ENCODE peak calls at places on chromosomes 1 and 21, in seven cellular contexts. M is IMR-90; O is HCT116; U is heart right ventricle; T is OCI-LY7; X is CD8-positive, alpha-beta T cell; I is breast epithelium. B is an unnamed sample.

GRCh38 chr1:21932127-21932526 is 5.0 kb downstream of the HSPG2 start:
- DNase-seq in M (peak; percentile 86), O (no peak), T (no peak), I (peak; percentile 45), X (no peak), U (no peak), B (no peak)

GRCh38 chr1:117026361-117026760 is 24.8 kb downstream of the CD101 start:
- DNase-seq in U (no peak), X (no peak), O (no peak), I (no peak), M (no peak), T (no peak), B (no peak)

GRCh38 chr1:206502813-206503212 is 4.5 kb upstream of the RASSF5 start:
- DNase-seq in I (no peak), U (no peak), T (no peak), O (no peak), X (no peak), M (peak; percentile 35), B (no peak)

GRCh38 chr1:6257541-6258069 is 3.3 kb downstream of the GPR153 start:
- DNase-seq in M (no peak), O (no peak), T (no peak), I (no peak), X (no peak), U (no peak), B (no peak)

GRCh38 chr1:185157599-185158469 is 867 bp downstream of the SWT1 start:
- DNase-seq in M (peak; percentile 4), T (no peak), I (no peak), U (peak; percentile 8), O (no peak), X (no peak), B (no peak)

GRCh38 chr1:227447531-227447990 is 115.8 kb upstream of the ZNF678 start:
- DNase-seq in O (no peak), I (no peak), M (no peak), U (peak; percentile 73), X (no peak), T (no peak), B (no peak)

GRCh38 chr1:118983558-118984021 is 4.6 kb downstream of the TBX15 start:
- DNase-seq in I (no peak), T (no peak), X (no peak), M (no peak), O (no peak), U (no peak), B (no peak)

GRCh38 chr1:16242556-16243407 is 5.8 kb upstream of the CPLANE2 start:
- DNase-seq in T (no peak), M (no peak), I (no peak), O (no peak), U (no peak), X (no peak), B (no peak)

GRCh38 chr1:145845514-145846161 is at the start of gene NUDT17:
- DNase-seq in U (peak; percentile 77), T (peak; percentile 91), M (peak; percentile 67), O (peak; percentile 26), I (peak; percentile 59), X (peak; percentile 55), B (peak; percentile 71)

GRCh38 chr1:87113313-87113712 is 198.9 kb downstream of the HS2ST1 start:
- DNase-seq in T (no peak), O (no peak), I (no peak), X (no peak), M (peak; percentile 85), U (peak; percentile 38), B (no peak)

GRCh38 chr1:89633103-89633744 is at the start of gene LRRC8C:
- DNase-seq in M (peak; percentile 48), I (peak; percentile 26), U (peak; percentile 39), X (peak; percentile 37), O (peak; percentile 10), T (peak; percentile 78), B (peak; percentile 55)

GRCh38 chr1:188055921-188056505 is 1227.3 kb downstream of the PLA2G4A start:
- DNase-seq in I (no peak), U (no peak), M (peak; percentile 11), O (no peak), T (no peak), X (no peak), B (no peak)

GRCh38 chr1:18901952-18902522 is 318 bp downstream of the ALDH4A1 start:
- DNase-seq in M (no peak), U (no peak), O (no peak), I (peak; percentile 54), T (peak; percentile 26), X (no peak), B (no peak)

GRCh38 chr21:27566521-27566920 is 599.6 kb upstream of the ADAMTS5 start:
- DNase-seq in U (no peak), O (no peak), M (no peak), I (no peak), T (no peak), X (no peak), B (no peak)

GRCh38 chr1:234409328-234409727 is 36.1 kb downstream of the COA6 start:
- DNase-seq in M (peak; percentile 8), T (no peak), U (no peak), O (no peak), X (no peak), I (no peak), B (no peak)

GRCh38 chr1:36843906-36844610 is 190.3 kb downstream of the GRIK3 start:
- DNase-seq in M (no peak), X (no peak), I (no peak), T (no peak), O (no peak), U (no peak), B (no peak)

DNA sequence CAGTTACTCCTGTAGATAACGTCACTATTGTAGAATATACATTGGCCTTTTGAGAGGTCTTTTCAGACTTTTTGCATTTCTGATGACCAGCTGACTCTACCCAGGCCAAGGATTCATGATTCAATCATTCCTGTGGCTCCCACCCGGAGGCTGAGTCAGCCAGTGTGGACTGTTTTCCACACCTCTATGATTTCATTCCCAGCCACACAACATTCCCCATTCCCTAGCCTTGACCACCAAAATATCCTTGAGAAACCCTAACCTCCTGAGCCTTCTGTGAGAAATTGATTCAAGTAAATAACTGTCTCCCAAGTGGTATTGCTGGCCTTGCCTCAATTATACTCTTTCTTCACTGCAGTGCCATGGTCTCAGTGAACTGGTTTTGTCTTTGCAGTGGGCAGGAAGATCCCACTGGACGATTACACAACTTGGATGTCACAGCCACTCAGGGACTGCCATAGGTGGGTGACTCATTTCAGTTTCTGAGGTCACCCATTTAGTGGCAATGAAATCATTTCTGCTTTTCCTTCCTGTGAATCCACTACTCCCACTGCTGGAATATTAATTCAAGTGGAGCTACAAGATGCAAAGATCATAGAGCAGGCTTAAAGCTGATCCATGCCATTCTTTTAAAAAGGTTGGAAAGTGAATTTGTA is 518.6 kb upstream of the ZP4 start:
- DNase-seq in O (no peak), I (no peak), X (no peak), T (no peak), M (peak; percentile 93), U (peak; percentile 7), B (no peak)
- H3K4me1 ChIP-seq in O (no peaks in the 10 kb centered on the region), I (no peaks in the 10 kb centered on the region), X (no peaks in the 10 kb centered on the region), T (no peaks in the 10 kb centered on the region), M (peaks cover 9% of the 10 kb centered on the region), U (no peaks in the 10 kb centered on the region), B (no peaks in the 10 kb centered on the region)

GRCh38 chr1:27597511-27598216 is 6.3 kb downstream of the AHDC1 start:
- DNase-seq in T (no peak), U (no peak), X (no peak), M (peak; percentile 41), O (no peak), I (no peak), B (no peak)
- H3K4me1 ChIP-seq in T (peaks cover 66% of the 10 kb centered on the region), U (peaks cover 99% of the 10 kb centered on the region), X (peaks cover 81% of the 10 kb centered on the region), M (peaks cover 70% of the 10 kb centered on the region), O (peaks cover 53% of the 10 kb centered on the region), I (peaks cover 55% of the 10 kb centered on the region), B (peaks cover 73% of the 10 kb centered on the region)

DNA sequence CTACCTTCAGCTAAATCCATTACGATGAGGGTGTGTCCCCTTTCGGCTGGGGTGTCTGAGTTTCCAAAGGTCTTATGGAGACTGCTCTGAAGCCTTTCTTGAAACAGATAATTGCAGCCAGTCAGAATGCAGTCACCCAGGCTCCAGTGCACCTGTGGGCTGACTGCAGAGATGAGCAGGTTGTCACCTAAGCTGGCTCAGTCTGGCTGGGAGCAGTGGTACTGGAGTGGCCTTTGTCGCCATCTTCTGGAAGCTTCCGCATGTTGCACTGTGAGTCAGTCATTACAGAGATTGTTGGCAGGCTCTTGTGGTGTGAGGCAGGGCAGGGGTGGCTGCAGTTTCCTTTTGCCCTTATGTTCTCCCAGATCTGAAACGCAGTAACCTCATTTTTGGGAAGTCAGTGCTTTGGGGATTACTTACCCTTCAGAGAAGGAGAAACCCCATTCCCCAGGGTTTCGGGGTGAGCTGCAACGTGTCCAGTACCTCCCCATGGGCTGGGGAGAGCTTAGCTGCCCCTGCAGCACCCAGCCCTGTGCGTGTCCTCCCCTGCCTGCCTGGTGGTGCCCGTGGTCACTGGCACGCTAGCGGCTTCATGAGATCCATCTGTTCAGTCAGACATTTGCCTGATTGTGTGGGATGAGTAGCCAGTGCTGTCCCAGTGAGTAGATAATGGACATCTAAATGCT is 48.0 kb downstream of the SMYD2 start:
- DNase-seq in X (peak; percentile 62), I (peak; percentile 82), O (peak; percentile 54), M (peak; percentile 81), U (peak; percentile 83), T (peak; percentile 81), B (peak; percentile 57)
- H3K4me1 ChIP-seq in X (no peaks in the 10 kb centered on the region), I (no peaks in the 10 kb centered on the region), O (no peaks in the 10 kb centered on the region), M (peaks cover 5% of the 10 kb centered on the region), U (peaks cover 62% of the 10 kb centered on the region), T (peaks cover 22% of the 10 kb centered on the region), B (no peaks in the 10 kb centered on the region)

DNA sequence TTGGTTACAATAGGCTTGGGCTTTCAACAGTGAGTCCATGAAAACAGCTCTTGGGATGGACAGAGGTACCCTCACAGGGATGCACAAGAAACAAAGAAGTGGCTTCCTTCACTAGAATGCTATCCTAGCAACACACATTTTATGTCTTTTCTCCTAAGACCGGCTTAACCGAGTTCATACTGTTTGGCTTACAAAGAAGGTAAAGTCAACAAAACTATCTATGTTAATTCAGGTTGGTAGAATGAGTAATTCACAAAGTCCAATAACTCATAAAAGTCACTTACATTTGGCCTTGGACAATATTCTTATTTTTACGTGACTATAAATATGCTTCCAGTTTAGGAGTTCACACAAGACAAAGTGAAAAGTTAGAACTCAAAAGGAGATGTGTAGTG is 9.0 kb downstream of the ERG start:
- DNase-seq in T (no peak), I (no peak), U (no peak), M (no peak), O (no peak), X (no peak), B (no peak)
- H3K4me1 ChIP-seq in T (no peaks in the 10 kb centered on the region), I (no peaks in the 10 kb centered on the region), U (peaks cover 78% of the 10 kb centered on the region), M (no peaks in the 10 kb centered on the region), O (no peaks in the 10 kb centered on the region), X (no peaks in the 10 kb centered on the region), B (no peaks in the 10 kb centered on the region)

GRCh38 chr1:8412183-8412831 is 94.4 kb downstream of the SLC45A1 start:
- DNase-seq in X (no peak), M (peak; percentile 91), U (peak; percentile 29), O (no peak), I (no peak), T (no peak), B (no peak)
- H3K4me1 ChIP-seq in X (peaks cover 35% of the 10 kb centered on the region), M (peaks cover 45% of the 10 kb centered on the region), U (peaks cover 97% of the 10 kb centered on the region), O (peaks cover 6% of the 10 kb centered on the region), I (peaks cover 39% of the 10 kb centered on the region), T (peaks cover 53% of the 10 kb centered on the region), B (peaks cover 70% of the 10 kb centered on the region)

GRCh38 chr1:85406081-85406480 is 58.9 kb downstream of the DDAH1 start:
- DNase-seq in U (no peak), T (no peak), X (no peak), M (no peak), O (no peak), I (no peak), B (no peak)
- H3K4me1 ChIP-seq in U (peaks cover 41% of the 10 kb centered on the region), T (no peaks in the 10 kb centered on the region), X (no peaks in the 10 kb centered on the region), M (peaks cover 8% of the 10 kb centered on the region), O (peaks cover 8% of the 10 kb centered on the region), I (no peaks in the 10 kb centered on the region), B (no peaks in the 10 kb centered on the region)